ENCODE peak calls at places on chromosomes 12 and 14, in eight cellular contexts. J, I, O, L, D, Y, A and V are unnamed samples.

GRCh38 chr12:32197421-32197820 is 90.8 kb downstream of the BICD1 start:
- DNase-seq in J (no peak), I (no peak), O (no peak), L (no peak), D (no peak), Y (no peak), A (no peak), V (no peak)

GRCh38 chr12:916240-916639 is 33.3 kb downstream of the RAD52 start:
- DNase-seq in J (no peak), I (no peak), O (no peak), L (no peak), D (no peak), Y (no peak), A (peak; percentile 39), V (no peak)

GRCh38 chr14:39023939-39024871 is 78.8 kb downstream of the SEC23A start:
- DNase-seq in J (no peak), I (no peak), O (peak; percentile 70), L (peak; percentile 36), D (no peak), Y (no peak), A (no peak), V (no peak)

GRCh38 chr12:95637471-95638155 is 86.3 kb upstream of the USP44 start:
- DNase-seq in J (no peak), I (no peak), O (no peak), L (no peak), D (no peak), Y (no peak), A (no peak), V (no peak)

GRCh38 chr14:23608454-23608853 is 27.7 kb upstream of the DHRS2 start:
- DNase-seq in J (no peak), I (no peak), O (no peak), L (no peak), D (no peak), Y (no peak), A (no peak), V (no peak)

GRCh38 chr12:92064420-92064819 is 81.2 kb downstream of the BTG1 start:
- DNase-seq in J (no peak), I (no peak), O (no peak), L (no peak), D (no peak), Y (no peak), A (no peak), V (no peak)

GRCh38 chr12:76270657-76271358 is 77.4 kb downstream of the BBS10 start:
- DNase-seq in J (no peak), I (no peak), O (no peak), L (no peak), D (no peak), Y (no peak), A (no peak), V (no peak)

GRCh38 chr14:75132374-75133086 is 5.7 kb upstream of the NEK9 start:
- DNase-seq in J (peak; percentile 43), I (peak; percentile 42), O (peak; percentile 41), L (peak; percentile 56), D (peak; percentile 81), Y (no peak), A (no peak), V (peak; percentile 76)

GRCh38 chr14:52348279-52348678 is 34.2 kb downstream of the PTGER2 start:
- DNase-seq in J (no peak), I (no peak), O (no peak), L (no peak), D (no peak), Y (no peak), A (no peak), V (no peak)

GRCh38 chr14:89625988-89626806 is 209.2 kb upstream of the FOXN3 start:
- DNase-seq in J (no peak), I (no peak), O (no peak), L (no peak), D (peak; percentile 32), Y (no peak), A (no peak), V (no peak)

GRCh38 chr12:39427360-39427808 is 15.5 kb downstream of the KIF21A start:
- DNase-seq in J (no peak), I (no peak), O (no peak), L (no peak), D (no peak), Y (no peak), A (no peak), V (no peak)

GRCh38 chr12:87427770-87428169 is 601.4 kb downstream of the C12orf50 start:
- DNase-seq in J (no peak), I (no peak), O (no peak), L (no peak), D (no peak), Y (no peak), A (no peak), V (no peak)

GRCh38 chr12:10304161-10304574 is 3.5 kb upstream of the KLRD1 start:
- DNase-seq in J (peak; percentile 39), I (no peak), O (no peak), L (no peak), D (no peak), Y (no peak), A (no peak), V (no peak)

GRCh38 chr12:86331012-86331411 is 74.8 kb upstream of the MGAT4C start:
- DNase-seq in J (no peak), I (no peak), O (no peak), L (no peak), D (no peak), Y (no peak), A (no peak), V (no peak)

GRCh38 chr12:31029916-31030562 is 43.6 kb upstream of the DDX11 start:
- DNase-seq in J (no peak), I (no peak), O (no peak), L (no peak), D (no peak), Y (no peak), A (no peak), V (no peak)

GRCh38 chr14:65080954-65081747 is 21.2 kb downstream of the MAX start:
- DNase-seq in J (no peak), I (no peak), O (no peak), L (no peak), D (no peak), Y (no peak), A (no peak), V (no peak)

GRCh38 chr14:95889236-95889979 is 12.8 kb downstream of the TUNAR start:
- DNase-seq in J (no peak), I (no peak), O (peak; percentile 48), L (no peak), D (no peak), Y (no peak), A (no peak), V (no peak)

GRCh38 chr14:52844262-52845060 is 53.1 kb upstream of the GNPNAT1 start:
- DNase-seq in J (no peak), I (no peak), O (no peak), L (no peak), D (no peak), Y (no peak), A (no peak), V (no peak)